ENCODE peak calls at places on chromosome 5, in four cellular contexts. One of them, this sample, is unnamed.
A peak's percentile ranks its signal among the peaks of the same experiment; 100 is the strongest.

GRCh38 chr5:17238521-17239041 is 21.1 kb downstream of the BASP1 start:
- DNase-seq in A549: no peak
- DNase-seq in fibroblast of pulmonary artery: peak; percentile 40
- DNase-seq in endothelial cell of umbilical vein: peak; percentile 72
- DNase-seq in this sample: no peak

GRCh38 chr5:76455531-76456132 is 52.5 kb downstream of the IQGAP2 start:
- DNase-seq in endothelial cell of umbilical vein: no peak
- DNase-seq in fibroblast of pulmonary artery: no peak
- DNase-seq in A549: no peak
- DNase-seq in this sample: no peak

GRCh38 chr5:10747678-10748622 is 13.1 kb downstream of the DAP start:
- DNase-seq in endothelial cell of umbilical vein: no peak
- DNase-seq in A549: no peak
- DNase-seq in fibroblast of pulmonary artery: no peak
- DNase-seq in this sample: no peak

GRCh38 chr5:74326571-74327338 is 313.8 kb downstream of the ENC1 start:
- DNase-seq in fibroblast of pulmonary artery: peak; percentile 92
- DNase-seq in endothelial cell of umbilical vein: peak; percentile 89
- DNase-seq in A549: peak; percentile 80
- DNase-seq in this sample: peak; percentile 100

GRCh38 chr5:160463775-160464465 is 42.3 kb downstream of the PTTG1 start:
- DNase-seq in endothelial cell of umbilical vein: peak; percentile 86
- DNase-seq in fibroblast of pulmonary artery: peak; percentile 83
- DNase-seq in A549: no peak
- DNase-seq in this sample: peak; percentile 29

GRCh38 chr5:34009610-34010009 is 1.8 kb upstream of the AMACR start:
- DNase-seq in endothelial cell of umbilical vein: no peak
- DNase-seq in A549: no peak
- DNase-seq in fibroblast of pulmonary artery: no peak
- DNase-seq in this sample: no peak

GRCh38 chr5:32342656-32343055 is 29.9 kb upstream of the MTMR12 start:
- DNase-seq in fibroblast of pulmonary artery: no peak
- DNase-seq in A549: no peak
- DNase-seq in endothelial cell of umbilical vein: no peak
- DNase-seq in this sample: no peak

GRCh38 chr5:1380910-1381309 is 36.0 kb upstream of the CLPTM1L start:
- DNase-seq in A549: no peak
- DNase-seq in endothelial cell of umbilical vein: no peak
- DNase-seq in fibroblast of pulmonary artery: no peak
- DNase-seq in this sample: no peak

GRCh38 chr5:73180561-73180960 is 7.6 kb downstream of the TMEM174 start:
- DNase-seq in fibroblast of pulmonary artery: no peak
- DNase-seq in A549: no peak
- DNase-seq in endothelial cell of umbilical vein: no peak
- DNase-seq in this sample: peak; percentile 26

DNA sequence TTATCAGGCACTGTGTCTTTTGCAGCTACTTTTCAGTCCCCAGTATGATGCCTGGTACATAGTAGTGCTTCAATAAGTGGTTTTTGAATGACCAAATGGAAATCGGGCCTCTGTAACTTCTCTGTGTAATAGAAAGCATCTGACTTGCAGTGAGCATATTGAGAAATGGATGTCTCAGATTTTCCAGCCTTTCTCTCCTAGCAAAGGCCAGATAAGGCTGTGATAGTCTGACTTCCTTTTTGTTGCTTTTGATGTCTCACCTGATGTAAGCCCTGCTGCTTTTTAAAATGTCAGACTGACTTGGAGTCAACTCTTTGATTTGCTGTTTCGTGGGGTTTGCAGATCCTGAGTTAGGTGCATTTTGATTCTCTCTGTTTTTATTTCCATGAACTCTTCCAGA is 590.0 kb upstream of the ZNF608 start:
- DNase-seq in endothelial cell of umbilical vein: no peak
- DNase-seq in fibroblast of pulmonary artery: no peak
- DNase-seq in A549: no peak
- DNase-seq in this sample: no peak
- H3K4me3 ChIP-seq in endothelial cell of umbilical vein: no peak overlapping the region
- H3K4me3 ChIP-seq in fibroblast of pulmonary artery: no peak overlapping the region
- H3K4me3 ChIP-seq in A549: no peak overlapping the region
- H3K4me3 ChIP-seq in this sample: no peak overlapping the region

GRCh38 chr5:102231693-102232619 is 64.1 kb downstream of the SLCO4C1 start:
- DNase-seq in endothelial cell of umbilical vein: no peak
- DNase-seq in A549: no peak
- DNase-seq in fibroblast of pulmonary artery: no peak
- DNase-seq in this sample: no peak
- TF ChIP-seq CTCF in endothelial cell of umbilical vein: no peak
- TF ChIP-seq CTCF in A549: no peak
- TF ChIP-seq CTCF in fibroblast of pulmonary artery: no peak
- TF ChIP-seq CTCF in this sample: no peak

GRCh38 chr5:177389368-177390169 is 5.3 kb downstream of the SLC34A1 start:
- DNase-seq in fibroblast of pulmonary artery: peak; percentile 63
- DNase-seq in endothelial cell of umbilical vein: no peak
- DNase-seq in A549: no peak
- DNase-seq in this sample: peak; percentile 75
- H3K4me3 ChIP-seq in fibroblast of pulmonary artery: no peak overlapping the region
- H3K4me3 ChIP-seq in endothelial cell of umbilical vein: no peak overlapping the region
- H3K4me3 ChIP-seq in A549: no peak overlapping the region
- H3K4me3 ChIP-seq in this sample: no peak overlapping the region

DNA sequence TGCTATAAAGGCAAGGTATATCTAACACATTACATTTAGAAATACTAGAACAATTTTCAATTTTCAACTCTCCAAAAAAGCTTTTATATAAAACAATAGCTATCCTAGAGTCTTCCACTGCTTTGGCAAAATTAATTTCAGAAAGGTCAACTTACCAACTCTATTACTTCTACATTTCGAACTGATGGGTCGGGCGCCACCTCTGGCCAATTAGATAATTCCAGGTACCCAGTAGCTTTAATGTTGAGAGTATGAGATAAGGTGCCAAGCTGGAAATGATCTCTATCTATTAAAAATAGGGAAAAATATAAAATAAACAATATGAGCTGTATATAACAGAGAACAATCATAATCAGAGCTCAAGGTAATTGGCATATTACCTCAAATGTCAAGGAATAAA is 166.6 kb downstream of the AP3B1 start:
- DNase-seq in A549: peak; percentile 32
- DNase-seq in endothelial cell of umbilical vein: no peak
- DNase-seq in fibroblast of pulmonary artery: peak; percentile 2
- DNase-seq in this sample: no peak
- TF ChIP-seq CTCF in A549: peak; percentile 55
- TF ChIP-seq CTCF in endothelial cell of umbilical vein: peak; percentile 15
- TF ChIP-seq CTCF in fibroblast of pulmonary artery: peak; percentile 31
- TF ChIP-seq CTCF in this sample: peak; percentile 22

GRCh38 chr5:56402273-56403223 is 169.4 kb upstream of the ANKRD55 start:
- DNase-seq in fibroblast of pulmonary artery: no peak
- DNase-seq in endothelial cell of umbilical vein: no peak
- DNase-seq in A549: no peak
- DNase-seq in this sample: no peak

DNA sequence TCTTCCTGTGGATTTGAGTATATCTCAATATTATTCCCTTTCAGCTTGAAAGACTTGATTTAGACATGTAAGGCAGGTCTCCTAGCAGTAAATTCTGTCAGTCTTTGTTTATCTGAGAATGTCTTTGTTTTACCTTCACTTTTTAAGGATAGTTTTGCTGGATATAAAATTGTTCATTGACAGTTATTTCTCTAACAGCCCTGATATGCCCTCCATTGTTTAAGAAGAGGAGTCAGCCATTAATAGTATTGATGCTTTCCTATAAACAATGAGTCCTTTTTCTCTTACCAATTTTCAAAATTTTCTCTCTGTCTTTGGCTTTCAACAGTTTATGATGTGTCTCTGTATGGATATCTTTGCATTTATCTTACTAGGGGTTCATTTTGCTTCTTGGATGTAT is 163.5 kb upstream of the ANKRD55 start:
- DNase-seq in fibroblast of pulmonary artery: no peak
- DNase-seq in endothelial cell of umbilical vein: no peak
- DNase-seq in A549: no peak
- DNase-seq in this sample: no peak
- H3K4me3 ChIP-seq in fibroblast of pulmonary artery: no peak overlapping the region
- H3K4me3 ChIP-seq in endothelial cell of umbilical vein: no peak overlapping the region
- H3K4me3 ChIP-seq in A549: no peak overlapping the region
- H3K4me3 ChIP-seq in this sample: no peak overlapping the region

DNA sequence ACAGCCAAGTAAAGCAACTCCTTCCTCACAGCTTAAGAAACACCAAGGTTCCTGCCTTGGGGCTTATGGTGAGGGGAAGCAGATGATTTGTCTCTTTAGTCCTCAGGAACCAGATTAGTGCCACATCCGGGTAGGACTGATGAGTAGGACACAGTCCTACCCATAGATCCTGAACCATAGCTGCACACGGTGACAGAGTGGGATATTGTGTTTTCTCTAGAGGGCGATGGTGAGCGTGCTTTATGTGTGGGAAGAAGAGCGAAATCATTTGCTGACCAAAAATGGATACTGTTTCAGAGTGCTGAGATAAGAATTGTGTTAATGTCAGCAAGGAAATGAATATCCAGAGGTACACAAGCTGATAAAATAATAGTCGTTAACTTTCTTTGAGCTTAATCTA is 209.0 kb upstream of the FBXL7 start:
- DNase-seq in fibroblast of pulmonary artery: no peak
- DNase-seq in A549: no peak
- DNase-seq in endothelial cell of umbilical vein: no peak
- DNase-seq in this sample: no peak
- TF ChIP-seq CTCF in fibroblast of pulmonary artery: peak; percentile 23
- TF ChIP-seq CTCF in A549: no peak
- TF ChIP-seq CTCF in endothelial cell of umbilical vein: no peak
- TF ChIP-seq CTCF in this sample: no peak

DNA sequence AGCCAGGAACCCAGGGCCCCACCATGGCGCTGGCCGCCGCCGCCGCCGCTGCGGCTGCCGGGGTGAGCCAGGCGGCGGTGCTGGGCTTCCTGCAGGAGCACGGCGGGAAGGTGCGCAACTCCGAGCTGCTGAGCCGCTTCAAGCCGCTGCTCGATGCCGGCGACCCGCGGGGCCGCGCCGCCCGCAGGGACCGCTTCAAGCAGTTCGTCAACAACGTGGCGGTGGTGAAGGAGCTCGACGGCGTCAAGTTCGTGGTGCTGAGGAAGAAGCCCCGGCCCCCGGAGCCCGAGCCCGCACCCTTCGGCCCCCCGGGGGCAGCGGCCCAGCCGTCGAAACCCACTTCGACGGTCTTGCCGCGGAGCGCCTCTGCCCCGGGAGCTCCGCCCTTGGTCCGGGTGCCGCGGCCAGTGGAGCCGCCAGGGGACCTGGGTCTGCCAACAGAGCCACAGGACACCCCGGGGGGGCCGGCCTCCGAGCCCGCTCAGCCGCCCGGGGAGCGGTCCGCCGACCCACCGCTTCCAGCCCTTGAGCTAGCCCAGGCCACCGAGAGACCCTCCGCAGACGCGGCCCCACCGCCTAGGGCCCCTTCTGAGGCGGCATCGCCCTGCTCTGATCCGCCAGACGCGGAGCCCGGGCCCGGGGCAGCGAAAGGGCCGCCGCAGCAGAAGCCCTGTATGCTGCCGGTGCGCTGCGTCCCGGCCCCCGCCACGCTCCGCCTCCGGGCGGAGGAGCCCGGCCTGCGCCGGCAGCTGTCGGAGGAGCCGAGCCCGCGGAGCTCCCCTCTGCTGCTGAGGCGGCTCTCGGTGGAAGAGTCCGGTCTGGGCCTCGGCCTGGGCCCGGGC is 718 bp downstream of the SOWAHA start:
- DNase-seq in endothelial cell of umbilical vein: peak; percentile 21
- DNase-seq in A549: peak; percentile 34
- DNase-seq in fibroblast of pulmonary artery: no peak
- DNase-seq in this sample: no peak
- H3K4me3 ChIP-seq in endothelial cell of umbilical vein: peak overlapping the region; percentile 9
- H3K4me3 ChIP-seq in A549: peak overlapping the region; percentile 70
- H3K4me3 ChIP-seq in fibroblast of pulmonary artery: no peak overlapping the region
- H3K4me3 ChIP-seq in this sample: peak overlapping the region; percentile 7

GRCh38 chr5:14776640-14777039 is 94.9 kb downstream of the ANKH start:
- DNase-seq in fibroblast of pulmonary artery: no peak
- DNase-seq in A549: no peak
- DNase-seq in endothelial cell of umbilical vein: no peak
- DNase-seq in this sample: no peak

GRCh38 chr5:14777187-14777586 is 94.4 kb downstream of the ANKH start:
- DNase-seq in endothelial cell of umbilical vein: no peak
- DNase-seq in fibroblast of pulmonary artery: no peak
- DNase-seq in A549: no peak
- DNase-seq in this sample: no peak

GRCh38 chr5:14773588-14773987 is 98.0 kb downstream of the ANKH start:
- DNase-seq in fibroblast of pulmonary artery: no peak
- DNase-seq in A549: no peak
- DNase-seq in endothelial cell of umbilical vein: no peak
- DNase-seq in this sample: no peak

GRCh38 chr5:14777932-14778788 is 93.4 kb downstream of the ANKH start:
- DNase-seq in A549: no peak
- DNase-seq in endothelial cell of umbilical vein: no peak
- DNase-seq in fibroblast of pulmonary artery: no peak
- DNase-seq in this sample: no peak

DNA sequence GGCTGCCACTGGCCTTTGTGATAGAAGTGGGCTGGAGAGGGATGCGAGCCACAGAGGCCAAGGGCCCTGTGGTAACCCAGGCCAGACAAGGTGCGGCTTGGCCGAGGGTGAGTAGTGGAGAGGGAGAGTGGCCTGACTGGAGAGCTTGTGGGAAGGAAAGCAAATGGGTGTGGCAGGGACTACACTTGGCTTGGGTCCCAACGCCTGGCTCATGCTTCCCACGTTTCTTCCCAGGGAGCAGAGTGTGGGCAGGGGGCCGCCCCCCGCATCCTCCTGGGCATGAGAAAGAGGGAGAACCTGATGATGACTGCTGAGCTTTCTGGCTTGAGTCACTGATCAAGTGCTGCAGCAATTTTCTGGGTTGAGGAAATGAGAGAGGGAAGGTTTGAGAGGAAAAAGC is 95.7 kb downstream of the ANKH start:
- DNase-seq in fibroblast of pulmonary artery: peak; percentile 34
- DNase-seq in A549: peak; percentile 56
- DNase-seq in endothelial cell of umbilical vein: peak; percentile 30
- DNase-seq in this sample: no peak
- TF ChIP-seq CTCF in fibroblast of pulmonary artery: no peak
- TF ChIP-seq CTCF in A549: no peak
- TF ChIP-seq CTCF in endothelial cell of umbilical vein: no peak
- TF ChIP-seq CTCF in this sample: no peak

DNA sequence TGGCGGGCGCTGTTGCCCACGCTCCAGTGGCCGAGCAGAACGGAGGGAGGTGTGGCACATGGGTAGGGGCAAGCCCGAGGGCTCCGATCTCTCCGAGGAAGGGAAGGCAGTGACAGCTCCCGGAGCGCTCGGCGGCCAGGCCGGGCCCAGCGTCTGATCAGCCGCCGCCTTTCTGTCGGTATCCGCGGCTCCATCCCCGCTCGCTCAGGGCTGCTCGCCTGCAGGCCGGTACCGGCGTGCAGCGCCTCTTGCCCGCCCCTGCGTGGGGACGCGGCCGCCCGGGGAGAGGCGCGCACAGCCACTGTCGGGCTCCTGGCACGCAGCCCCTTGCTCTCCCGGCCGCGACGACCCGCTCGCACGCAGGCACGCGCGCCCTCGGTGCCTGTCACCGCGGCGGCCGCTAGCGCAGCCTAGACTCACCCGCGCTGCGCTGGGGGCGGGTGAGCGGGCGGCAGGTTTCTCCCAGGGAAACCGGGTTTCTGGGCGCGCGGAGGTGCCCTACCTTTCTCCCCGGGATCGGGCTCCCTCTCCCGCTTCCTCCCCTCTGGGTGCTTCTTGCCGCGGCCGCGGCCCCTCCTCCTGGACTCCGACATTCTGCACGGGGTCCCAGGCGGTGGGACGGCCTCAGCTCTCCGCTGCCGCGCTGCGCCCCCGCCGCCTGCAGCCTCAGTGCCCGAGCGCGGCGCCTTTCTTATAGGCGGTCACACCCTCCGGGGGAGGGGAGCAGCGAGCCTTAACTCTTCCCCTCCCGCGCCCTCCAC is 108.4 kb downstream of the PSD2 start:
- DNase-seq in endothelial cell of umbilical vein: no peak
- DNase-seq in fibroblast of pulmonary artery: no peak
- DNase-seq in A549: no peak
- DNase-seq in this sample: no peak
- H3K4me3 ChIP-seq in endothelial cell of umbilical vein: no peak overlapping the region
- H3K4me3 ChIP-seq in fibroblast of pulmonary artery: no peak overlapping the region
- H3K4me3 ChIP-seq in A549: peak overlapping the region; percentile 43
- H3K4me3 ChIP-seq in this sample: peak overlapping the region; percentile 33

This sample was measured in astrocyte of the cerebellum.